ENCODE peak calls at places on chromosomes 4 and X, in eight cellular contexts. Z, C, T, R, B, U, V and A are unnamed samples.
A peak's percentile ranks its signal among the peaks of the same experiment; 100 is the strongest.

GRCh38 chrX:150049647-150050046 is 111.4 kb upstream of the EOLA2 start:
- DNase-seq in Z (no peak), C (peak; percentile 81), T (no peak), R (no peak), B (peak; percentile 11), U (no peak), V (peak; percentile 44), A (no peak)

GRCh38 chr4:150583287-150584197 is 1.6 kb downstream of the MAB21L2 start:
- DNase-seq in Z (no peak), C (peak; percentile 13), T (no peak), R (no peak), B (no peak), U (no peak), V (peak; percentile 26), A (no peak)

GRCh38 chr4:87118826-87119225 is 101.6 kb downstream of the KLHL8 start:
- DNase-seq in Z (no peak), C (peak; percentile 79), T (no peak), R (no peak), B (peak; percentile 76), U (no peak), V (peak; percentile 56), A (no peak)

GRCh38 chr4:80201326-80202151 is 4.2 kb downstream of the PRDM8 start:
- DNase-seq in Z (peak; percentile 75), C (peak; percentile 65), T (no peak), R (no peak), B (no peak), U (peak; percentile 61), V (peak; percentile 51), A (no peak)

GRCh38 chr4:161822174-161822573 is 341.6 kb downstream of the FSTL5 start:
- DNase-seq in Z (no peak), C (no peak), T (no peak), R (no peak), B (no peak), U (no peak), V (no peak), A (no peak)

GRCh38 chr4:103050736-103051436 is 25.7 kb downstream of the SLC9B2 start:
- DNase-seq in Z (no peak), C (peak; percentile 15), T (no peak), R (no peak), B (no peak), U (no peak), V (no peak), A (no peak)

GRCh38 chr4:86688026-86688425 is 93.9 kb downstream of the PTPN13 start:
- DNase-seq in Z (no peak), C (no peak), T (no peak), R (no peak), B (no peak), U (no peak), V (no peak), A (no peak)

GRCh38 chrX:45070116-45071007 is 130.3 kb downstream of the DIPK2B start:
- DNase-seq in Z (no peak), C (peak; percentile 51), T (peak; percentile 37), R (no peak), B (peak; percentile 1), U (no peak), V (peak; percentile 69), A (no peak)

GRCh38 chr4:7960790-7961655 is 21.4 kb upstream of the AFAP1 start:
- DNase-seq in Z (peak; percentile 56), C (peak; percentile 98), T (peak; percentile 19), R (no peak), B (peak; percentile 99), U (no peak), V (peak; percentile 96), A (no peak)

GRCh38 chr4:171588146-171588545 is 225.1 kb upstream of the GALNTL6 start:
- DNase-seq in Z (no peak), C (no peak), T (no peak), R (no peak), B (no peak), U (no peak), V (no peak), A (no peak)

GRCh38 chr4:121898150-121898549 is 27.9 kb upstream of the BBS7 start:
- DNase-seq in Z (no peak), C (no peak), T (no peak), R (no peak), B (no peak), U (no peak), V (no peak), A (no peak)

GRCh38 chrX:145881175-145881867 is 63.7 kb downstream of the SLITRK2 start:
- DNase-seq in Z (no peak), C (no peak), T (no peak), R (no peak), B (no peak), U (no peak), V (no peak), A (no peak)

GRCh38 chrX:17520206-17520605 is 145.2 kb downstream of the NHS start:
- DNase-seq in Z (no peak), C (peak; percentile 29), T (no peak), R (no peak), B (no peak), U (no peak), V (no peak), A (no peak)

GRCh38 chr4:45283352-45283751 is 557.0 kb upstream of the GNPDA2 start:
- DNase-seq in Z (no peak), C (no peak), T (no peak), R (no peak), B (no peak), U (no peak), V (no peak), A (no peak)

GRCh38 chr4:82811838-82812672 is 13.5 kb upstream of the SCD5 start:
- DNase-seq in Z (no peak), C (peak; percentile 56), T (no peak), R (no peak), B (no peak), U (no peak), V (peak; percentile 28), A (no peak)

GRCh38 chr4:8123389-8123788 is 35.2 kb downstream of the ABLIM2 start:
- DNase-seq in Z (no peak), C (peak; percentile 61), T (no peak), R (no peak), B (no peak), U (no peak), V (no peak), A (no peak)

GRCh38 chr4:108540536-108540935 is 79.8 kb upstream of the RPL34 start:
- DNase-seq in Z (no peak), C (no peak), T (no peak), R (no peak), B (no peak), U (no peak), V (no peak), A (no peak)

GRCh38 chr4:5980436-5981155 is 37.6 kb downstream of the C4orf50 start:
- DNase-seq in Z (no peak), C (no peak), T (peak; percentile 65), R (no peak), B (no peak), U (no peak), V (no peak), A (no peak)

GRCh38 chrX:50579955-50580354 is 109.3 kb upstream of the DGKK start:
- DNase-seq in Z (peak; percentile 5), C (peak; percentile 47), T (peak; percentile 2), R (no peak), B (peak; percentile 11), U (peak; percentile 1), V (peak; percentile 49), A (no peak)

GRCh38 chrX:23334536-23334870 is at the start of gene PTCHD1:
- DNase-seq in Z (no peak), C (no peak), T (no peak), R (no peak), B (no peak), U (no peak), V (no peak), A (no peak)

GRCh38 chr4:69122476-69122875 is 26.2 kb downstream of the UGT2B7 start:
- DNase-seq in Z (no peak), C (no peak), T (no peak), R (no peak), B (no peak), U (no peak), V (no peak), A (no peak)

GRCh38 chrX:140177821-140178220 is 212.5 kb upstream of the CXorf66 start:
- DNase-seq in Z (no peak), C (no peak), T (no peak), R (no peak), B (no peak), U (no peak), V (no peak), A (no peak)